ENCODE peak calls at places on chromosomes 5 and 9, in nine cellular contexts. J is stomach; W is PC-3; M is HCT116; Y is brain microvascular endothelial cell; K is AG08396; G is tibial nerve; L is CD4-positive, CD25-positive, alpha-beta regulatory T cell; I is cardiac muscle cell. C is an unnamed sample.

GRCh38 chr5:138083702-138084101 is at the start of gene WNT8A:
- DNase-seq in J (no peak), W (no peak), M (no peak), Y (no peak), K (no peak), G (no peak), L (no peak), I (no peak), C (no peak)

GRCh38 chr9:91001146-91001611 is 199.6 kb downstream of the SYK start:
- DNase-seq in J (peak), W (peak), M (peak), Y (no peak), K (peak), G (no peak), L (no peak), I (peak), C (peak)

GRCh38 chr9:706606-707451 is 134.7 kb upstream of the DMRT1 start:
- DNase-seq in J (peak), W (peak), M (no peak), Y (peak), K (peak), G (peak), L (peak), I (peak), C (no peak)

GRCh38 chr5:40410939-40411635 is 268.6 kb upstream of the PTGER4 start:
- DNase-seq in J (no peak), W (peak), M (no peak), Y (peak), K (no peak), G (peak), L (no peak), I (peak), C (no peak)

GRCh38 chr5:7705261-7705660 is 145.7 kb downstream of the CFAP90 start:
- DNase-seq in J (no peak), W (no peak), M (no peak), Y (no peak), K (no peak), G (no peak), L (no peak), I (no peak), C (no peak)

GRCh38 chr5:172496671-172497371 is 42.5 kb upstream of the SH3PXD2B start:
- DNase-seq in J (no peak), W (no peak), M (no peak), Y (peak), K (peak), G (peak), L (no peak), I (peak), C (no peak)

GRCh38 chr9:131274674-131275331 is 1.5 kb downstream of the FAM78A start:
- DNase-seq in J (no peak), W (no peak), M (no peak), Y (no peak), K (no peak), G (peak), L (peak), I (no peak), C (no peak)

GRCh38 chr9:133711428-133712220 is 26.5 kb downstream of the SARDH start:
- DNase-seq in J (no peak), W (no peak), M (no peak), Y (peak), K (no peak), G (no peak), L (no peak), I (peak), C (no peak)